ENCODE peak calls at places on chromosomes 2 and 18, in four cellular contexts. Z, O, W and C are unnamed samples.
A peak's percentile ranks its signal among the peaks of the same experiment; 100 is the strongest.

GRCh38 chr2:240794178-240794721 is 25.8 kb downstream of the KIF1A start:
- DNase-seq in Z (no peak), O (no peak), W (peak; percentile 10), C (no peak)

GRCh38 chr2:150126143-150126725 is 361.2 kb downstream of the RND3 start:
- DNase-seq in Z (no peak), O (no peak), W (no peak), C (no peak)

GRCh38 chr2:226699321-226699720 is 100.3 kb downstream of the IRS1 start:
- DNase-seq in Z (peak; percentile 62), O (peak; percentile 54), W (peak; percentile 70), C (no peak)

GRCh38 chr2:69095246-69095645 is 82.3 kb downstream of the ANTXR1 start:
- DNase-seq in Z (no peak), O (peak; percentile 50), W (no peak), C (no peak)

GRCh38 chr2:19349911-19350677 is 8.3 kb downstream of the OSR1 start:
- DNase-seq in Z (no peak), O (peak; percentile 59), W (peak; percentile 55), C (peak; percentile 26)

GRCh38 chr2:219531639-219532377 is 11.8 kb downstream of the CHPF start:
- DNase-seq in Z (no peak), O (no peak), W (no peak), C (no peak)

GRCh38 chr18:25503567-25504081 is 151.7 kb upstream of the ZNF521 start:
- DNase-seq in Z (peak; percentile 46), O (peak; percentile 71), W (peak; percentile 47), C (peak; percentile 17)

GRCh38 chr2:222837643-222838056 is 23.2 kb upstream of the ACSL3 start:
- DNase-seq in Z (no peak), O (no peak), W (no peak), C (no peak)

GRCh38 chr2:174711206-174711605 is 53.1 kb downstream of the CHRNA1 start:
- DNase-seq in Z (no peak), O (no peak), W (no peak), C (no peak)

DNA sequence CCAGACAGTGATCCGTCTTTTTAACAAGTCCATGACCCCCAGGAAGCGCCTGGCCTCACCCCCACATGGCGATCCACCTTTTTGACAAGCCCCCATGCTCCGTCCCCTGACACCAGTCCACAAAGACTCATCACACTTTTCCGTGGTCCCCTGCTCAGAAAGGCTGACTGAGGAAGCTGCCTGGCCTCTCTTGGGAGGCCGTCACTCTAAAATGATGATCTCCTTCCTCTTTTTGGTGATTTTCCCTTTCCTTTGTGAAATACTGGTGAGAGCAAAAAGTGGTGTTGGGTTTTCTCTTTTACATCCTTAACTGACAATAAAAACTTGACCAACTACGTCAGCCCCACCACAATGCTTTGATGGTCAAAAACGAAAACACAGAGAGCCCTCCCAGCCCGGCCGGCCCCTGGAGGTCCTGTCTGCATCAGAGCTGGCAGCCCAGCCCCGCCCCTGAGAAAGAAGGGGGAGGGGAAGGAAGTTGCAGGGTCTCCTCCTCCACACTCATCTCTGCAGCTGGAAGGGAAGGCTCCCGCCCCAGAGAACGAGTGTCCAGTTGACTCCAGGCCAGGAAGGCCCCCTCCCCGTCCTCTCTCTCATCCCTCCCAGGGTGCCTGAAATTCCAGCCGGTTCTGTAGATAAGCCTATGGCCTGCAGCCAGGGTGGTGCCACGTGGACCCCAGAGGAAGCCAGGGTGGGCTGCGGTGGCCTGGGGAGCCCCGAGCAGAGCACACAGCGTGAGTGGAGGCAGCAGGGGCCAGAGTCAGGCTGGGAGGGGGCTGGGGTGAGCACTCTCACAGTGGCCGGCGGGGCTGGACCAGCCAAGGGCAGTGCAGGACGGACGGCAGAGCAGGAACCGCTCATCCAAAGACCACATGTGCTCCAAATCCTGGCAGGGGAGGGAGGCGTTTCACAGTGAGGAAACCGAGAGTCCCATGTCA is 19.9 kb downstream of the BIN1 start:
- DNase-seq in Z (peak; percentile 80), O (peak; percentile 79), W (peak; percentile 83), C (no peak)
- H3K27ac ChIP-seq in Z (peak overlapping the region; percentile 65), O (no peak overlapping the region), W (peak overlapping the region; percentile 79), C (peak overlapping the region; percentile 83)

DNA sequence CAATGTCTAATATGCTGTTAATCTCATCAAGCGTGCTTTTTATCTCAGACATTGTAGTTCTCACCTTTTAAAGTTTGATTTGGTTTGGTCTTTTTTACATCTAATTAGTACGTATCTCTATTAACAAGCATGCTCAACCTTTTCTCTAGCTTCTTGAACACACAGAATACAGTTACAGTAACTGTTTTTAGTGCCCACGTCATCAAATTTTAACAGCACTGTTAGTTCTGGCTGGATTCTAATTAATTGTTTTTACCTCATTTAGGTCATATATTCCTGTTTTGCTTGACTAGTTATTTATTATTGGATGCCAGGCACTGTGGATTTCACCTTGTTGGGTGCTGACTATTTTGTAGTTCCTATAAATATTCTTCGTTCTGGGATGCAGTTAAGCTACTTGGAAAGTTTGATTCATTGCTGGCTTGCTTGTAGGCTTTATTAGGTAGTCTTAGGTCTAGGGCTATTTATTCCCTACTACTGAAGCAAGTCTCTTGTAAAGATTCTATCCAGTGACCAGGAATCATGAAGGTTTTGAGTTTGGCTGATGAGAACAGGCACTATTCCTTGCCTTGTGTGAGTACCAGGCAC is 263.0 kb downstream of the ETAA1 start:
- DNase-seq in Z (no peak), O (no peak), W (no peak), C (no peak)
- H3K27ac ChIP-seq in Z (no peak overlapping the region), O (no peak overlapping the region), W (no peak overlapping the region), C (no peak overlapping the region)

GRCh38 chr2:47074691-47075090 is 80.4 kb downstream of the STPG4 start:
- DNase-seq in Z (no peak), O (no peak), W (no peak), C (no peak)
- H3K27ac ChIP-seq in Z (peak overlapping the region; percentile 75), O (peak overlapping the region; percentile 95), W (peak overlapping the region; percentile 93), C (peak overlapping the region; percentile 36)

GRCh38 chr2:121771976-121772742 is 16.7 kb downstream of the TSN start:
- DNase-seq in Z (no peak), O (no peak), W (no peak), C (no peak)
- H3K27ac ChIP-seq in Z (no peak overlapping the region), O (no peak overlapping the region), W (no peak overlapping the region), C (no peak overlapping the region)

DNA sequence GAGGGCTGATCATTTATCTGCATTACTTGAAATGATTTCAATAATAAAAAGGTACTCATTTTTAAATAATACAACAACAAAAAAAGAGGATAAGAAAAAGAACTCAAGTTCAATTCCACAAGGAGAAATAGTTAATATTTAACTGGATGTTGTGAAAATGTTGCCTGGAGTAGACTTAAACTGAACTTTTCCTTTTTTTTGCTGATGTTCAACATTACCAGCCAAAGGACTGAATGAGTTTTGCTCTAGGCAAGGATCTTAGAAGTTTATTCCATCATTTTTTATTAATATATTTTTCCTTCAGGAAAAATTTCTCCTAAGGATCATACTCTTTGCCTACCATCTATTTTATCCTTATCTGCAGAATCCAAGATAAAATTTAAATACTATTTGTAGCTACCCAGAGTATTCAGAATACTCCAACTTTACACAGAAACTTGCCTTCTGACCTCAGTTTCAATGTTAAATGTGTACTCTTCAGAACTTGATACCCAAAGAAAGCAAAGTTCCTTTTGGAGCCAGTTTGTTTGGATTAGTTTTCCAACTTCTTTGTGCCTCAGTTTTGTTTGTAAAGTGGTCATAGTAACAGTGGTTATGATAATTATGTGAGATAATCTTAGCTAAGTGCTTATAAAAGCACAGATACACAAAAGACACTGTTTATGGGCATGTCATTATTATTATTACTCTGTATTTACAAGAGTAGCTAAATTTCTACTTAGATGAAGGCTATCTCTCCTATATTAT is 12.8 kb downstream of the CKAP2L start:
- DNase-seq in Z (no peak), O (no peak), W (no peak), C (no peak)
- H3K27ac ChIP-seq in Z (no peak overlapping the region), O (no peak overlapping the region), W (no peak overlapping the region), C (no peak overlapping the region)

GRCh38 chr2:96320326-96321229 is 4.5 kb upstream of the ITPRIPL1 start:
- DNase-seq in Z (no peak), O (no peak), W (no peak), C (no peak)
- H3K27ac ChIP-seq in Z (peak overlapping the region; percentile 35), O (peak overlapping the region; percentile 26), W (peak overlapping the region; percentile 78), C (no peak overlapping the region)

GRCh38 chr2:74028290-74028689 is 43.6 kb downstream of the TET3 start:
- DNase-seq in Z (no peak), O (no peak), W (no peak), C (no peak)

GRCh38 chr2:74027496-74027895 is 42.8 kb downstream of the TET3 start:
- DNase-seq in Z (no peak), O (no peak), W (no peak), C (no peak)

GRCh38 chr2:74031203-74031602 is 46.5 kb downstream of the TET3 start:
- DNase-seq in Z (no peak), O (no peak), W (no peak), C (no peak)

GRCh38 chr2:74032909-74033261 is 48.2 kb downstream of the TET3 start:
- DNase-seq in Z (no peak), O (no peak), W (no peak), C (no peak)

GRCh38 chr2:74029719-74030397 is 45.1 kb downstream of the TET3 start:
- DNase-seq in Z (no peak), O (no peak), W (no peak), C (no peak)
- H3K27ac ChIP-seq in Z (no peak overlapping the region), O (no peak overlapping the region), W (no peak overlapping the region), C (no peak overlapping the region)